ENCODE peak calls at places on chromosomes 2 and 18, in five cellular contexts. G, K, T, P and N are unnamed samples.

GRCh38 chr2:174959787-174960186 is 45.4 kb downstream of the CHN1 start:
- DNase-seq in G (peak), K (no peak), T (no peak), P (no peak), N (no peak)

GRCh38 chr2:236828002-236828401 is 257.7 kb upstream of the COPS8 start:
- DNase-seq in G (no peak), K (no peak), T (no peak), P (no peak), N (no peak)

GRCh38 chr2:71190959-71191943 is 35.7 kb downstream of the PAIP2B start:
- DNase-seq in G (peak), K (no peak), T (no peak), P (no peak), N (no peak)

GRCh38 chr2:24082787-24083566 is 1.7 kb downstream of the TP53I3 start:
- DNase-seq in G (no peak), K (no peak), T (no peak), P (no peak), N (no peak)

GRCh38 chr2:216109962-216110614 is 940 bp downstream of the XRCC5 start:
- DNase-seq in G (peak), K (no peak), T (no peak), P (no peak), N (no peak)

GRCh38 chr2:120948662-120949011 is 213.0 kb downstream of the GLI2 start:
- DNase-seq in G (no peak), K (no peak), T (no peak), P (no peak), N (no peak)

GRCh38 chr2:239214725-239215124 is 186.1 kb downstream of the HDAC4 start:
- DNase-seq in G (no peak), K (no peak), T (no peak), P (no peak), N (no peak)

GRCh38 chr18:6851480-6851879 is 122.0 kb downstream of the ARHGAP28 start:
- DNase-seq in G (no peak), K (no peak), T (no peak), P (no peak), N (no peak)

GRCh38 chr2:111053825-111054490 is 66.8 kb upstream of the BCL2L11 start:
- DNase-seq in G (no peak), K (no peak), T (no peak), P (no peak), N (no peak)

GRCh38 chr2:2942906-2943305 is 434.7 kb downstream of the EIPR1 start:
- DNase-seq in G (no peak), K (no peak), T (no peak), P (no peak), N (no peak)

GRCh38 chr2:133768261-133769021 is 200.2 kb upstream of the NCKAP5 start:
- DNase-seq in G (no peak), K (no peak), T (no peak), P (no peak), N (no peak)

GRCh38 chr2:151669585-151670081 is 64.6 kb downstream of the NEB start:
- DNase-seq in G (no peak), K (no peak), T (no peak), P (no peak), N (no peak)

GRCh38 chr2:54083440-54083839 is 32.0 kb upstream of the ACYP2 start:
- DNase-seq in G (peak), K (no peak), T (no peak), P (no peak), N (no peak)

GRCh38 chr2:65939687-65940086 is 495.2 kb upstream of the MEIS1 start:
- DNase-seq in G (no peak), K (no peak), T (no peak), P (no peak), N (no peak)

GRCh38 chr2:150376627-150377335 is 110.7 kb downstream of the RND3 start:
- DNase-seq in G (peak), K (no peak), T (no peak), P (no peak), N (no peak)

GRCh38 chr2:5845798-5846197 is 153.6 kb downstream of the SOX11 start:
- DNase-seq in G (no peak), K (no peak), T (no peak), P (no peak), N (no peak)